ENCODE peak calls at places on chromosome X, in four cellular contexts. F is uterus, U is upper lobe of left lung, H is body of pancreas. B is an unnamed sample.

GRCh38 chrX:23483396-23483795 is 148.7 kb downstream of the PTCHD1 start:
- DNase-seq in F (no peak), U (no peak), H (no peak), B (no peak)

GRCh38 chrX:24169211-24169610 is 19.7 kb downstream of the ZFX start:
- DNase-seq in F (no peak), U (no peak), H (no peak), B (no peak)

GRCh38 chrX:126770179-126770578 is 49.4 kb upstream of the PRR32 start:
- DNase-seq in F (no peak), U (no peak), H (no peak), B (peak)

GRCh38 chrX:9873952-9874351 is 87.7 kb downstream of the SHROOM2 start:
- DNase-seq in F (no peak), U (no peak), H (peak), B (peak)

GRCh38 chrX:16268206-16268605 is 100.9 kb downstream of the MAGEB17 start:
- DNase-seq in F (no peak), U (no peak), H (no peak), B (no peak)

GRCh38 chrX:6959006-6959405 is 188.5 kb upstream of the STS start:
- DNase-seq in F (no peak), U (no peak), H (no peak), B (no peak)

GRCh38 chrX:31589503-31589902 is 517.7 kb upstream of the FTHL17 start:
- DNase-seq in F (no peak), U (no peak), H (no peak), B (no peak)

GRCh38 chrX:131752493-131753198 is 208.8 kb downstream of the OR13H1 start:
- DNase-seq in F (peak), U (no peak), H (no peak), B (no peak)

GRCh38 chrX:17374619-17375360 is at the start of gene NHS:
- DNase-seq in F (peak), U (peak), H (peak), B (peak)

GRCh38 chrX:72735561-72735960 is 21.5 kb upstream of the PHKA1 start:
- DNase-seq in F (no peak), U (no peak), H (no peak), B (no peak)

GRCh38 chrX:86051741-86052140 is 4.4 kb upstream of the CHM start:
- DNase-seq in F (no peak), U (no peak), H (no peak), B (no peak)

GRCh38 chrX:86044210-86044609 is 3.1 kb downstream of the CHM start:
- DNase-seq in F (no peak), U (no peak), H (no peak), B (peak)

GRCh38 chrX:86047174-86047991 is at the start of gene CHM:
- DNase-seq in F (peak), U (no peak), H (peak), B (no peak)
- TF ChIP-seq POLR2A in F (peak), U (peak), H (peak), B (peak)

GRCh38 chrX:102516314-102516936 is at the start of gene TMSB15A:
- DNase-seq in F (peak), U (peak), H (peak), B (peak)
- TF ChIP-seq POLR2A in F (no peak), U (no peak), H (no peak), B (no peak)

GRCh38 chrX:48631376-48632090 is 34.2 kb downstream of the WDR13 start:
- DNase-seq in F (peak), U (no peak), H (peak), B (peak)

GRCh38 chrX:48632207-48632606 is 34.9 kb downstream of the WDR13 start:
- DNase-seq in F (no peak), U (no peak), H (no peak), B (no peak)

DNA sequence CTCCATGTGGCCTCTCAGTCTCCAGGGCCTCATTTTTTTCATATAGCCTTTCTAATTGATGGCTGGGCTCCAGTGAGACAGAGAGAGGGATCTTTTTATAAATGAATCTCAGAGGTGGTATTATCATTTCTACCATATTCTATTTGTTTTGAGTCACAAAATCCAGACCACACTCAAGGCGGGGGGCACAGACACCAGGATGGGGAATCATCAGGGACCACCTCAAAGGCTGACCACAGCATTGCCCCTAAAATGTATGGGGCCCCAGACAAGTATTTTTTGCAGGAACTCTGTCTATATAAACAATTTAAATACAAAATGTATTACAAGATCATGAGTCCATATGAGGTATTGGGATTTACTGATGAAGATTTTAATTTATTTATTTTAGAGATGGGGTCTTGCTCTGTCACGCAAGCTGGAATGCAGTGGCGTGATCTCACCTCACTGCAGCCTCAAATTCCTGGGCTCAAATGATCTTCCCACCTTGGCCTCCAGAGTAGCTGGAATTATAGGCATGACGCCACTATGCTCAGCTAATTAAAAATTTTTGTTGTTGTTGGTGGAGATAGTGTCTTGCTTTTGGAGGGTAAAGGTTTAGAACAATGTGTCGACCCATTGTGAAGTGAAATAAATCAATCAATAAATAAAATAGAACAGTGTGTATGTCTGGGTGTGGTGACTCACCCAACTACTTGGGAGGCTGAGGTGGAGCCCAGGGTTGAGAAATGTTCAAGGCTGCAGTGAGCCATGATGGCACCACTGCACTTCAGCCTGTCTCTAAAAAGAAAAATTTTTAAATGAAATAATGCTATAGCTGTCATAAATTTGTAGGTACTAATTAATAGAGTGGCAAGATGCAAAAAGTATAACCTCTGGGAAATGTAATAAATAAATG is 29.4 kb downstream of the WDR13 start:
- DNase-seq in F (no peak), U (no peak), H (no peak), B (no peak)
- TF ChIP-seq POLR2A in F (no peak), U (no peak), H (no peak), B (no peak)

DNA sequence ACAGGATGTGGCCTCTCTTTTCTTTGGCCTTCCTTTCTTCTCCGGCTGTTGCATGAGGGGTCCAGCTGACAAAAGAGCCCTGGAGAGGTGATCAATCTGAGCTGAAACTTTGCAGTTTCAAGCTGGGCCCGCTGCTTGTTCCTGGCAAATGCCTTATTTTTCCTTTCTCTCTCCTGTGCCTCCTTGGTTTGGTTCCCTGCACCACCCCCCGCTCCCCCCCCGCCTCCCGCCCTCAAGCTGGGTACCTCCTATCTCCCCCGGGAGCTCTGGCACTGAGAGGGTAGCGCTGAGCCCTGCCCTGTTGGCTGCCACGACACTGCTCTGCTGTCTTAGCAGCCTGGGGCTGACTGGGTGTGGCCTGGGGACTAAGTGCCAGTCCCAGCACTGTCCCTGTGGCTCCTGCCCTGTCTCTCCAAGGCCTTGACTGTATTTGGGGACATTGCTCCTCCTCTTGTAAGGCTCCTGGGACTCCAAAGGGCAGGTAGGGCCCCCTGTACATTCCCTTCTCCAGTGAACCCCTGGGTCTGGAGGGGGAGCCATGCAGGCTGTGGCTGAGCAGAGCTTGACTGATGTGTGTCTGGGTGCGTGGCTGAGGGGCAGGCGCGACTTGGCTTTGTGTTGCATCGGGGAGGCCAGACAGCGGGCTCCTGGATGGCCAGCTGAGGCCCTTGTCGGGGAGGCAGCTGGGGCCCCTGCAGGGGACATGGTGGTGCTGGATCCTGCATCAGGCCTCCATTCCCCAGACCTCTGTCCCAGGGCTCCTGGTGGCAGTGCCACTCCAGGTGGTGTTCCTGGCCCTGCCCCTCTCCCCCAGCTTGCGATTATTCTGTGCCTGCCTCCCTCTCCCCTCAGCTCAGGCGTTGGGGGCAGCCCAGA is 1.1 kb downstream of the PLXNA3 start:
- DNase-seq in F (no peak), U (no peak), H (no peak), B (peak)
- TF ChIP-seq POLR2A in F (no peak), U (no peak), H (no peak), B (no peak)

DNA sequence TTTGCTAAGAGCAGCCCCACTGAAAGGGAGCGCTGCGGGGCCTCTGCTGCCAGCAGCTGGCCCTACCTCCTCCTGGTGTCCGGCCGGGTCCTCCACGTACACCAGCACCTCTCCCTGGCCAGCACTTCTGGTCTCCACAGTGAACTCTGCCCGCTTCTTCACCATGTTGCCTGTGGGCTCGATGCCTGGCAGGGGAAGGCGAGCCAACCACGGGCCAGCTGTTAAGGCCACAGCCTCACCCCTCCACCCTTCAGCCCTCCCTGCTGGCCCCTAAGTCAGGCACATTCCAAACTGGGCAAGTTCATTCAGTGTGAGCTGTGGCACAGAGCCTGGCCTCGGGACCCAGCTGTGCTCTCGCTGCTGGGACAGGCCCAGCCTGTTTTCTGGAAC is 7.8 kb downstream of the FLNA start:
- DNase-seq in F (no peak), U (peak), H (no peak), B (no peak)
- TF ChIP-seq POLR2A in F (no peak), U (no peak), H (no peak), B (no peak)

DNA sequence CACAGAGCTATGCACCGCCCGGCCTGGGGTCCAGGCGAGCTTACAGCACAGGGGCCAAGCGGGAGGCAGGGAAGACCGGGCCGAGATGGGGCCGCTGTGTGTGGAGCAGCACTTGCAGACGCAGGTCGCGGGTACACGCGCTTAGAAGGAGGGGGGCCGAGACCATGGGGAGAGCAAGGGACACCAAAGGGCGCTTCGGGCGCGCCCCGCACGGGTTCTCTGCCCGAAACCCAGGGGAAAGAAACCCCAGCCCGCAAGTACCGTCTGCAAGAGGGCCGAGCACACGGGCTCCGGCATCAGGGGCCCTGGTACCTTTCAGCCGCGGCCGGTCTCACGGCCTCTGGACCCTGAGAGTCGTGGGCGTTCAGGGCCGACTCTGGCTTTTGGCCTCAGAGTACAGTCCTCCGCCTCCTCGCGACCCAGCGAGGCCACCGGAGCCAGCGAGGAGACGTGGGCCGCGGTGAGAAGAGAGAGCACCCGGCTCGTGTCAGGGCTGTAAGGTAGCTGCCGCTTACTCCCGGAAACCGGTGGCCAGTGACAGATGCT is 337 bp downstream of the EOLA2 start:
- DNase-seq in F (no peak), U (peak), H (peak), B (peak)
- TF ChIP-seq POLR2A in F (no peak), U (peak), H (no peak), B (no peak)

GRCh38 chrX:120603707-120604358 is at the start of gene MCTS1:
- DNase-seq in F (peak), U (no peak), H (peak), B (peak)
- TF ChIP-seq POLR2A in F (no peak), U (no peak), H (peak), B (peak)

DNA sequence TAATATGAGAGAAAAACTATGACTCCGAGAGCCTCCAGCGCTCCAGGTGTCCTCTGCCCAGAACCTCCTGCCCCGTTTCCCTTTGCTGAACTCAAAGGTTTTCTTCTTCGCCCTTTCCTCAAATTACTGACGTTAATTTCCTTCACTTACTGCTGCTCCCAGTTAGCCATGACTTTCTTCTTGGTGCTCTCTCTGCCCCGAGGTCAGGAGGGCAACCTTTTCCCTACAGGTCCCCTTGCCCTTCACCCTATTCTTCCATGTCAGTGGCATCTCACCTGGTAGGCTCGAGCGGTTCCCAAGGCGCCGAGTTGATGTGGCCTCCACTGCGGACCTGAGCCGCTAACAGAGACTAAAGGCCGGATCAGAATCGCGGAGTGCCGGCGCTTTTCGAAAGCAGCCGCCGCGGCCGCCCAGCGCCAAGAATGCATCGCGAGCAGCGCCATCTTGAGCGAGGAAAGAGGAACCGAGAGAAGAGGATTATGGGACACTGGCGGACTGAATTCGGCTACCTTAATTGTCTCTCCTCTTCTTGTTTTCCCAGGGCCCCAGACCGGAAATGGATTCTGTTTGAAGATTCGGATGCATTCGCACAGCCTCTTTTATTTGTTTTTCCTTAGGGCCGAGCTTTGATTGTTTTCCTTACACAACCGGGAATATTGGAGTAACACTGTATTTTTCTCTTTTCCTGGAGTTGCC is at the start of gene ABCB7:
- DNase-seq in F (peak), U (peak), H (peak), B (peak)
- TF ChIP-seq POLR2A in F (no peak), U (peak), H (peak), B (peak)

GRCh38 chrX:40105016-40105790 is 7.4 kb upstream of the BCOR start:
- DNase-seq in F (peak), U (peak), H (peak), B (peak)
- TF ChIP-seq POLR2A in F (no peak), U (no peak), H (peak), B (peak)